ENCODE peak calls at places on chromosomes 6 and 20, in seven cellular contexts. One of them, this sample, is unnamed.

GRCh38 chr6:145153495-145153894 is 581.8 kb downstream of the EPM2A start:
- DNase-seq in colonic mucosa: no peak
- DNase-seq in NCI-H1092 treated with DMSO at 0.1 percent for 48 hours: no peak
- DNase-seq in IMR-90: no peak
- DNase-seq in DMS153: no peak
- DNase-seq in aorta: no peak
- DNase-seq in ascending aorta: no peak
- DNase-seq in this sample: no peak

GRCh38 chr6:19860235-19860877 is 23.2 kb downstream of the ID4 start:
- DNase-seq in ascending aorta: no peak
- DNase-seq in aorta: no peak
- DNase-seq in NCI-H1092 treated with DMSO at 0.1 percent for 48 hours: peak
- DNase-seq in DMS153: peak
- DNase-seq in colonic mucosa: peak
- DNase-seq in IMR-90: no peak
- DNase-seq in this sample: no peak

GRCh38 chr20:44805335-44805734 is 5.0 kb downstream of the RIMS4 start:
- DNase-seq in ascending aorta: no peak
- DNase-seq in NCI-H1092 treated with DMSO at 0.1 percent for 48 hours: no peak
- DNase-seq in aorta: no peak
- DNase-seq in DMS153: no peak
- DNase-seq in IMR-90: no peak
- DNase-seq in colonic mucosa: no peak
- DNase-seq in this sample: no peak

GRCh38 chr6:69936674-69937363 is 70.5 kb downstream of the COL19A1 start:
- DNase-seq in NCI-H1092 treated with DMSO at 0.1 percent for 48 hours: no peak
- DNase-seq in ascending aorta: peak
- DNase-seq in IMR-90: no peak
- DNase-seq in DMS153: no peak
- DNase-seq in colonic mucosa: no peak
- DNase-seq in aorta: no peak
- DNase-seq in this sample: no peak

GRCh38 chr6:157849288-157850017 is 26.4 kb downstream of the SNX9 start:
- DNase-seq in aorta: no peak
- DNase-seq in colonic mucosa: no peak
- DNase-seq in ascending aorta: no peak
- DNase-seq in IMR-90: no peak
- DNase-seq in NCI-H1092 treated with DMSO at 0.1 percent for 48 hours: no peak
- DNase-seq in DMS153: no peak
- DNase-seq in this sample: no peak

GRCh38 chr6:136791296-136792065 is 796 bp downstream of the MAP3K5 start:
- DNase-seq in NCI-H1092 treated with DMSO at 0.1 percent for 48 hours: peak
- DNase-seq in aorta: peak
- DNase-seq in IMR-90: peak
- DNase-seq in colonic mucosa: peak
- DNase-seq in DMS153: peak
- DNase-seq in ascending aorta: peak
- DNase-seq in this sample: peak

GRCh38 chr6:128511518-128511917 is 8.9 kb downstream of the PTPRK start:
- DNase-seq in IMR-90: peak
- DNase-seq in colonic mucosa: no peak
- DNase-seq in aorta: no peak
- DNase-seq in ascending aorta: no peak
- DNase-seq in DMS153: no peak
- DNase-seq in NCI-H1092 treated with DMSO at 0.1 percent for 48 hours: no peak
- DNase-seq in this sample: no peak

GRCh38 chr20:18831830-18832229 is 18.2 kb downstream of the SCP2D1 start:
- DNase-seq in IMR-90: peak
- DNase-seq in aorta: no peak
- DNase-seq in colonic mucosa: no peak
- DNase-seq in ascending aorta: no peak
- DNase-seq in NCI-H1092 treated with DMSO at 0.1 percent for 48 hours: no peak
- DNase-seq in DMS153: no peak
- DNase-seq in this sample: no peak

GRCh38 chr6:12748815-12749521 is 32.4 kb downstream of the PHACTR1 start:
- DNase-seq in IMR-90: no peak
- DNase-seq in aorta: peak
- DNase-seq in NCI-H1092 treated with DMSO at 0.1 percent for 48 hours: peak
- DNase-seq in DMS153: peak
- DNase-seq in ascending aorta: no peak
- DNase-seq in colonic mucosa: no peak
- DNase-seq in this sample: no peak

GRCh38 chr20:4898282-4898681 is 103.0 kb downstream of the SLC23A2 start:
- DNase-seq in DMS153: no peak
- DNase-seq in ascending aorta: peak
- DNase-seq in colonic mucosa: peak
- DNase-seq in IMR-90: peak
- DNase-seq in NCI-H1092 treated with DMSO at 0.1 percent for 48 hours: no peak
- DNase-seq in aorta: no peak
- DNase-seq in this sample: peak

GRCh38 chr20:53586640-53587039 is 7.0 kb downstream of the ZNF217 start:
- DNase-seq in colonic mucosa: no peak
- DNase-seq in DMS153: no peak
- DNase-seq in NCI-H1092 treated with DMSO at 0.1 percent for 48 hours: no peak
- DNase-seq in ascending aorta: no peak
- DNase-seq in aorta: no peak
- DNase-seq in IMR-90: no peak
- DNase-seq in this sample: no peak

GRCh38 chr6:146594495-146594894 is 4.3 kb upstream of the ADGB start:
- DNase-seq in aorta: no peak
- DNase-seq in ascending aorta: no peak
- DNase-seq in colonic mucosa: no peak
- DNase-seq in IMR-90: no peak
- DNase-seq in DMS153: no peak
- DNase-seq in NCI-H1092 treated with DMSO at 0.1 percent for 48 hours: no peak
- DNase-seq in this sample: no peak

GRCh38 chr20:59019217-59019616 is at the start of gene TUBB1:
- DNase-seq in ascending aorta: no peak
- DNase-seq in NCI-H1092 treated with DMSO at 0.1 percent for 48 hours: no peak
- DNase-seq in colonic mucosa: no peak
- DNase-seq in IMR-90: no peak
- DNase-seq in aorta: no peak
- DNase-seq in DMS153: no peak
- DNase-seq in this sample: peak

GRCh38 chr6:149864578-149865535 is 698 bp upstream of the LRP11 start:
- DNase-seq in NCI-H1092 treated with DMSO at 0.1 percent for 48 hours: peak
- DNase-seq in DMS153: peak
- DNase-seq in IMR-90: peak
- DNase-seq in ascending aorta: peak
- DNase-seq in aorta: no peak
- DNase-seq in colonic mucosa: peak
- DNase-seq in this sample: peak

GRCh38 chr6:111614833-111615582 is 9.3 kb upstream of the TRAF3IP2 start:
- DNase-seq in colonic mucosa: peak
- DNase-seq in NCI-H1092 treated with DMSO at 0.1 percent for 48 hours: no peak
- DNase-seq in aorta: no peak
- DNase-seq in IMR-90: no peak
- DNase-seq in ascending aorta: no peak
- DNase-seq in DMS153: peak
- DNase-seq in this sample: peak

GRCh38 chr6:8530775-8531435 is 95.6 kb upstream of the SLC35B3 start:
- DNase-seq in ascending aorta: no peak
- DNase-seq in colonic mucosa: no peak
- DNase-seq in NCI-H1092 treated with DMSO at 0.1 percent for 48 hours: no peak
- DNase-seq in IMR-90: no peak
- DNase-seq in aorta: no peak
- DNase-seq in DMS153: no peak
- DNase-seq in this sample: no peak

GRCh38 chr20:3330046-3330741 is 77.3 kb downstream of the DNAAF9 start:
- DNase-seq in IMR-90: peak
- DNase-seq in NCI-H1092 treated with DMSO at 0.1 percent for 48 hours: no peak
- DNase-seq in ascending aorta: no peak
- DNase-seq in aorta: no peak
- DNase-seq in colonic mucosa: no peak
- DNase-seq in DMS153: no peak
- DNase-seq in this sample: no peak

GRCh38 chr20:39282619-39283092 is 320.5 kb downstream of the DHX35 start:
- DNase-seq in DMS153: no peak
- DNase-seq in NCI-H1092 treated with DMSO at 0.1 percent for 48 hours: peak
- DNase-seq in IMR-90: no peak
- DNase-seq in aorta: no peak
- DNase-seq in ascending aorta: no peak
- DNase-seq in colonic mucosa: no peak
- DNase-seq in this sample: no peak

GRCh38 chr6:14612016-14612415 is 494.4 kb downstream of the CD83 start:
- DNase-seq in IMR-90: peak
- DNase-seq in ascending aorta: no peak
- DNase-seq in NCI-H1092 treated with DMSO at 0.1 percent for 48 hours: no peak
- DNase-seq in DMS153: no peak
- DNase-seq in aorta: no peak
- DNase-seq in colonic mucosa: no peak
- DNase-seq in this sample: no peak